ENCODE peak calls at places on chromosomes 4 and X, in five cellular contexts. U is HEK293T; P is H7; W is neural progenitor cell; E is stimulated activated CD4-positive, alpha-beta T cell treated with anti-CD3 and anti-CD28 coated beads, TNF-alpha, amount 100 ng/mL, for 48 hours. J is an unnamed sample.

GRCh38 chr4:71293705-71294104 is 45.1 kb upstream of the SLC4A4 start:
- DNase-seq in U (no peak), P (no peak), W (no peak), E (no peak), J (no peak)

GRCh38 chr4:185708348-185708747 is 103.6 kb downstream of the SORBS2 start:
- DNase-seq in U (no peak), P (no peak), W (no peak), E (no peak), J (no peak)

GRCh38 chr4:134490863-134491262 is 289.3 kb upstream of the PABPC4L start:
- DNase-seq in U (no peak), P (no peak), W (no peak), E (no peak), J (no peak)

GRCh38 chr4:156594619-156595018 is 377.0 kb downstream of the PDGFC start:
- DNase-seq in U (peak; percentile 10), P (no peak), W (no peak), E (no peak), J (no peak)

GRCh38 chr4:151039733-151040132 is 24.6 kb upstream of the LRBA start:
- DNase-seq in U (no peak), P (no peak), W (no peak), E (no peak), J (no peak)

GRCh38 chr4:107997001-107997788 is 7.5 kb downstream of the HADH start:
- DNase-seq in U (no peak), P (no peak), W (no peak), E (no peak), J (no peak)

GRCh38 chrX:110563276-110563675 is 204.6 kb downstream of the RTL9 start:
- DNase-seq in U (no peak), P (no peak), W (no peak), E (no peak), J (no peak)

GRCh38 chr4:152166567-152166966 is 369.3 kb downstream of the FBXW7 start:
- DNase-seq in U (peak; percentile 13), P (peak; percentile 48), W (peak; percentile 66), E (no peak), J (peak; percentile 79)

GRCh38 chrX:71998836-71999509 is 88.3 kb downstream of the NHSL2 start:
- DNase-seq in U (peak; percentile 65), P (peak; percentile 51), W (peak; percentile 49), E (no peak), J (peak; percentile 25)

GRCh38 chrX:104921606-104922205 is 298.8 kb downstream of the TEX13A start:
- DNase-seq in U (no peak), P (no peak), W (no peak), E (no peak), J (peak; percentile 5)

GRCh38 chrX:418927-419729 is 32.4 kb upstream of the PPP2R3B start:
- DNase-seq in U (peak; percentile 59), P (no peak), W (no peak), E (no peak), J (peak; percentile 39)

GRCh38 chr4:54233128-54233696 is 4.1 kb downstream of the PDGFRA start:
- DNase-seq in U (peak; percentile 82), P (peak; percentile 95), W (peak; percentile 95), E (peak; percentile 54), J (peak; percentile 93)

GRCh38 chrX:18613930-18614639 is 57.8 kb downstream of the RS1 start:
- DNase-seq in U (no peak), P (no peak), W (no peak), E (no peak), J (no peak)

GRCh38 chr4:38318737-38319455 is 345.1 kb upstream of the KLF3 start:
- DNase-seq in U (peak; percentile 87), P (peak; percentile 94), W (peak; percentile 94), E (peak; percentile 62), J (peak; percentile 81)

GRCh38 chr4:110165382-110166285 is 32.8 kb downstream of the ELOVL6 start:
- DNase-seq in U (peak; percentile 15), P (no peak), W (peak; percentile 8), E (peak; percentile 58), J (peak; percentile 22)

GRCh38 chr4:176499518-176499917 is 179.8 kb downstream of the SPCS3 start:
- DNase-seq in U (no peak), P (no peak), W (no peak), E (no peak), J (no peak)

GRCh38 chr4:6507345-6507744 is 34.9 kb upstream of the PPP2R2C start:
- DNase-seq in U (no peak), P (no peak), W (no peak), E (no peak), J (no peak)

GRCh38 chr4:140986045-140986444 is 147.2 kb downstream of the RNF150 start:
- DNase-seq in U (no peak), P (no peak), W (no peak), E (no peak), J (no peak)

GRCh38 chr4:37219251-37219650 is 25.3 kb upstream of the NWD2 start:
- DNase-seq in U (no peak), P (no peak), W (no peak), E (no peak), J (no peak)

GRCh38 chr4:67288964-67289363 is 256.3 kb downstream of the CENPC start:
- DNase-seq in U (peak; percentile 30), P (peak; percentile 69), W (peak; percentile 52), E (no peak), J (peak; percentile 62)

GRCh38 chr4:147916351-147916750 is 184.5 kb downstream of the ARHGAP10 start:
- DNase-seq in U (no peak), P (no peak), W (no peak), E (no peak), J (no peak)

GRCh38 chr4:87657525-87657924 is 7.4 kb downstream of the DMP1 start:
- DNase-seq in U (no peak), P (no peak), W (no peak), E (no peak), J (no peak)

GRCh38 chr4:42965326-42965725 is 72.8 kb downstream of the GRXCR1 start:
- DNase-seq in U (no peak), P (no peak), W (no peak), E (no peak), J (no peak)

GRCh38 chr4:174631901-174632758 is 109.8 kb upstream of the HPGD start:
- DNase-seq in U (peak; percentile 39), P (peak; percentile 1), W (peak; percentile 61), E (no peak), J (peak; percentile 6)

GRCh38 chr4:121307441-121308327 is 73.1 kb downstream of the QRFPR start:
- DNase-seq in U (peak; percentile 55), P (peak; percentile 13), W (peak; percentile 80), E (peak; percentile 14), J (peak; percentile 15)

GRCh38 chr4:134126161-134126560 is 75.4 kb downstream of the PABPC4L start:
- DNase-seq in U (no peak), P (no peak), W (no peak), E (no peak), J (no peak)

GRCh38 chr4:52234539-52235174 is 183.6 kb downstream of the SPATA18 start:
- DNase-seq in U (peak; percentile 53), P (peak; percentile 10), W (peak; percentile 22), E (no peak), J (no peak)

GRCh38 chrX:118495061-118495921 is at the start of gene DOCK11:
- DNase-seq in U (peak; percentile 73), P (peak; percentile 93), W (peak; percentile 84), E (peak; percentile 72), J (peak; percentile 71)

GRCh38 chr4:101944649-101945048 is 154.1 kb downstream of the BANK1 start:
- DNase-seq in U (no peak), P (no peak), W (peak; percentile 11), E (no peak), J (no peak)

GRCh38 chrX:151713859-151714258 is 2.0 kb upstream of the FATE1 start:
- DNase-seq in U (peak; percentile 63), P (peak; percentile 76), W (peak; percentile 52), E (no peak), J (peak; percentile 48)

GRCh38 chr4:139910106-139910505 is 243.9 kb downstream of the MAML3 start:
- DNase-seq in U (no peak), P (no peak), W (no peak), E (no peak), J (no peak)

GRCh38 chr4:22688236-22688635 is 4.5 kb upstream of the GBA3 start:
- DNase-seq in U (no peak), P (no peak), W (no peak), E (no peak), J (no peak)

GRCh38 chr4:103948244-103949018 is 228.6 kb upstream of the TACR3 start:
- DNase-seq in U (no peak), P (no peak), W (no peak), E (no peak), J (no peak)

GRCh38 chrX:120291211-120291610 is 20.1 kb downstream of the TMEM255A start:
- DNase-seq in U (no peak), P (no peak), W (no peak), E (no peak), J (no peak)